ENCODE peak calls at places on chromosome 3, in ten cellular contexts. One of them, this sample, is unnamed.

GRCh38 chr3:55453871-55454496 is 33.1 kb downstream of the WNT5A start:
- DNase-seq in kidney tubule cell: no peak
- DNase-seq in stimulated activated CD4-positive, alpha-beta T cell treated with anti-CD3 and anti-CD28 coated beads, TNF-alpha, amount 100 ng/mL, for 1 hour: no peak
- DNase-seq in T-helper 9 cell: no peak
- DNase-seq in A549: no peak
- DNase-seq in HCT116: no peak
- DNase-seq in cerebellum: no peak
- DNase-seq in anterior cingulate cortex: no peak
- DNase-seq in naive B cell: no peak
- DNase-seq in NCI-H526 treated with DMSO at 0.1 percent for 48 hours: no peak
- DNase-seq in this sample: no peak

GRCh38 chr3:192905980-192906678 is 11.5 kb downstream of the MB21D2 start:
- DNase-seq in A549: no peak
- DNase-seq in naive B cell: no peak
- DNase-seq in HCT116: no peak
- DNase-seq in NCI-H526 treated with DMSO at 0.1 percent for 48 hours: no peak
- DNase-seq in stimulated activated CD4-positive, alpha-beta T cell treated with anti-CD3 and anti-CD28 coated beads, TNF-alpha, amount 100 ng/mL, for 1 hour: no peak
- DNase-seq in T-helper 9 cell: no peak
- DNase-seq in cerebellum: no peak
- DNase-seq in anterior cingulate cortex: no peak
- DNase-seq in kidney tubule cell: no peak
- DNase-seq in this sample: no peak

GRCh38 chr3:151346292-151346691 is 16.9 kb upstream of the P2RY13 start:
- DNase-seq in stimulated activated CD4-positive, alpha-beta T cell treated with anti-CD3 and anti-CD28 coated beads, TNF-alpha, amount 100 ng/mL, for 1 hour: no peak
- DNase-seq in A549: no peak
- DNase-seq in HCT116: no peak
- DNase-seq in naive B cell: no peak
- DNase-seq in NCI-H526 treated with DMSO at 0.1 percent for 48 hours: no peak
- DNase-seq in T-helper 9 cell: no peak
- DNase-seq in anterior cingulate cortex: no peak
- DNase-seq in kidney tubule cell: no peak
- DNase-seq in cerebellum: no peak
- DNase-seq in this sample: no peak

GRCh38 chr3:121883507-121883906 is 10.7 kb upstream of the SLC15A2 start:
- DNase-seq in anterior cingulate cortex: no peak
- DNase-seq in naive B cell: peak; percentile 3
- DNase-seq in T-helper 9 cell: no peak
- DNase-seq in HCT116: peak; percentile 18
- DNase-seq in stimulated activated CD4-positive, alpha-beta T cell treated with anti-CD3 and anti-CD28 coated beads, TNF-alpha, amount 100 ng/mL, for 1 hour: no peak
- DNase-seq in A549: peak; percentile 22
- DNase-seq in NCI-H526 treated with DMSO at 0.1 percent for 48 hours: no peak
- DNase-seq in cerebellum: no peak
- DNase-seq in kidney tubule cell: peak; percentile 33
- DNase-seq in this sample: peak; percentile 12

GRCh38 chr3:156837130-156837529 is 11.0 kb downstream of the LEKR1 start:
- DNase-seq in A549: no peak
- DNase-seq in cerebellum: no peak
- DNase-seq in HCT116: no peak
- DNase-seq in T-helper 9 cell: no peak
- DNase-seq in kidney tubule cell: peak; percentile 10
- DNase-seq in NCI-H526 treated with DMSO at 0.1 percent for 48 hours: no peak
- DNase-seq in naive B cell: no peak
- DNase-seq in stimulated activated CD4-positive, alpha-beta T cell treated with anti-CD3 and anti-CD28 coated beads, TNF-alpha, amount 100 ng/mL, for 1 hour: no peak
- DNase-seq in anterior cingulate cortex: no peak
- DNase-seq in this sample: no peak

GRCh38 chr3:141243295-141243707 is 11.7 kb downstream of the PXYLP1 start:
- DNase-seq in cerebellum: no peak
- DNase-seq in A549: no peak
- DNase-seq in naive B cell: no peak
- DNase-seq in T-helper 9 cell: no peak
- DNase-seq in HCT116: no peak
- DNase-seq in kidney tubule cell: peak; percentile 30
- DNase-seq in anterior cingulate cortex: no peak
- DNase-seq in NCI-H526 treated with DMSO at 0.1 percent for 48 hours: no peak
- DNase-seq in stimulated activated CD4-positive, alpha-beta T cell treated with anti-CD3 and anti-CD28 coated beads, TNF-alpha, amount 100 ng/mL, for 1 hour: no peak
- DNase-seq in this sample: no peak

GRCh38 chr3:176872771-176873209 is 324.5 kb downstream of the TBL1XR1 start:
- DNase-seq in anterior cingulate cortex: no peak
- DNase-seq in T-helper 9 cell: peak; percentile 28
- DNase-seq in stimulated activated CD4-positive, alpha-beta T cell treated with anti-CD3 and anti-CD28 coated beads, TNF-alpha, amount 100 ng/mL, for 1 hour: peak; percentile 10
- DNase-seq in kidney tubule cell: peak; percentile 58
- DNase-seq in cerebellum: no peak
- DNase-seq in A549: no peak
- DNase-seq in HCT116: peak; percentile 10
- DNase-seq in NCI-H526 treated with DMSO at 0.1 percent for 48 hours: peak; percentile 9
- DNase-seq in naive B cell: peak; percentile 38
- DNase-seq in this sample: peak; percentile 35

GRCh38 chr3:12044860-12045259 is 40.7 kb downstream of the SYN2 start:
- DNase-seq in HCT116: no peak
- DNase-seq in NCI-H526 treated with DMSO at 0.1 percent for 48 hours: no peak
- DNase-seq in stimulated activated CD4-positive, alpha-beta T cell treated with anti-CD3 and anti-CD28 coated beads, TNF-alpha, amount 100 ng/mL, for 1 hour: no peak
- DNase-seq in naive B cell: no peak
- DNase-seq in A549: no peak
- DNase-seq in cerebellum: no peak
- DNase-seq in T-helper 9 cell: no peak
- DNase-seq in kidney tubule cell: no peak
- DNase-seq in anterior cingulate cortex: no peak
- DNase-seq in this sample: no peak

GRCh38 chr3:155293518-155293917 is at the start of gene STRIT1:
- DNase-seq in HCT116: no peak
- DNase-seq in naive B cell: no peak
- DNase-seq in kidney tubule cell: no peak
- DNase-seq in stimulated activated CD4-positive, alpha-beta T cell treated with anti-CD3 and anti-CD28 coated beads, TNF-alpha, amount 100 ng/mL, for 1 hour: no peak
- DNase-seq in cerebellum: no peak
- DNase-seq in T-helper 9 cell: no peak
- DNase-seq in A549: no peak
- DNase-seq in NCI-H526 treated with DMSO at 0.1 percent for 48 hours: no peak
- DNase-seq in anterior cingulate cortex: no peak
- DNase-seq in this sample: no peak

GRCh38 chr3:54660599-54661210 is 267.2 kb downstream of the LRTM1 start:
- DNase-seq in anterior cingulate cortex: no peak
- DNase-seq in HCT116: no peak
- DNase-seq in NCI-H526 treated with DMSO at 0.1 percent for 48 hours: no peak
- DNase-seq in A549: no peak
- DNase-seq in cerebellum: no peak
- DNase-seq in kidney tubule cell: no peak
- DNase-seq in stimulated activated CD4-positive, alpha-beta T cell treated with anti-CD3 and anti-CD28 coated beads, TNF-alpha, amount 100 ng/mL, for 1 hour: no peak
- DNase-seq in naive B cell: no peak
- DNase-seq in T-helper 9 cell: no peak
- DNase-seq in this sample: no peak

GRCh38 chr3:186825294-186825821 is 17.2 kb upstream of the ADIPOQ start:
- DNase-seq in stimulated activated CD4-positive, alpha-beta T cell treated with anti-CD3 and anti-CD28 coated beads, TNF-alpha, amount 100 ng/mL, for 1 hour: no peak
- DNase-seq in cerebellum: peak; percentile 29
- DNase-seq in kidney tubule cell: peak; percentile 80
- DNase-seq in T-helper 9 cell: no peak
- DNase-seq in naive B cell: peak; percentile 18
- DNase-seq in HCT116: no peak
- DNase-seq in NCI-H526 treated with DMSO at 0.1 percent for 48 hours: no peak
- DNase-seq in A549: no peak
- DNase-seq in anterior cingulate cortex: no peak
- DNase-seq in this sample: no peak

GRCh38 chr3:193400304-193400703 is 21.8 kb upstream of the ATP13A5 start:
- DNase-seq in naive B cell: no peak
- DNase-seq in cerebellum: no peak
- DNase-seq in NCI-H526 treated with DMSO at 0.1 percent for 48 hours: no peak
- DNase-seq in kidney tubule cell: no peak
- DNase-seq in T-helper 9 cell: no peak
- DNase-seq in A549: no peak
- DNase-seq in anterior cingulate cortex: peak; percentile 15
- DNase-seq in stimulated activated CD4-positive, alpha-beta T cell treated with anti-CD3 and anti-CD28 coated beads, TNF-alpha, amount 100 ng/mL, for 1 hour: no peak
- DNase-seq in HCT116: no peak
- DNase-seq in this sample: no peak

GRCh38 chr3:119643094-119643493 is 17.3 kb downstream of the POPDC2 start:
- DNase-seq in anterior cingulate cortex: no peak
- DNase-seq in HCT116: no peak
- DNase-seq in kidney tubule cell: peak; percentile 20
- DNase-seq in stimulated activated CD4-positive, alpha-beta T cell treated with anti-CD3 and anti-CD28 coated beads, TNF-alpha, amount 100 ng/mL, for 1 hour: no peak
- DNase-seq in cerebellum: no peak
- DNase-seq in T-helper 9 cell: no peak
- DNase-seq in A549: no peak
- DNase-seq in NCI-H526 treated with DMSO at 0.1 percent for 48 hours: no peak
- DNase-seq in naive B cell: no peak
- DNase-seq in this sample: no peak

GRCh38 chr3:98188553-98188952 is 22.1 kb downstream of the OR5H15 start:
- DNase-seq in A549: no peak
- DNase-seq in anterior cingulate cortex: no peak
- DNase-seq in kidney tubule cell: peak; percentile 15
- DNase-seq in stimulated activated CD4-positive, alpha-beta T cell treated with anti-CD3 and anti-CD28 coated beads, TNF-alpha, amount 100 ng/mL, for 1 hour: no peak
- DNase-seq in HCT116: peak; percentile 7
- DNase-seq in NCI-H526 treated with DMSO at 0.1 percent for 48 hours: no peak
- DNase-seq in naive B cell: peak; percentile 3
- DNase-seq in cerebellum: no peak
- DNase-seq in T-helper 9 cell: no peak
- DNase-seq in this sample: peak; percentile 7

GRCh38 chr3:111047053-111047452 is 24.6 kb upstream of the NECTIN3 start:
- DNase-seq in A549: no peak
- DNase-seq in stimulated activated CD4-positive, alpha-beta T cell treated with anti-CD3 and anti-CD28 coated beads, TNF-alpha, amount 100 ng/mL, for 1 hour: no peak
- DNase-seq in naive B cell: no peak
- DNase-seq in cerebellum: no peak
- DNase-seq in kidney tubule cell: no peak
- DNase-seq in anterior cingulate cortex: no peak
- DNase-seq in NCI-H526 treated with DMSO at 0.1 percent for 48 hours: no peak
- DNase-seq in T-helper 9 cell: no peak
- DNase-seq in HCT116: no peak
- DNase-seq in this sample: no peak

GRCh38 chr3:153752405-153753027 is 368.7 kb upstream of the ARHGEF26 start:
- DNase-seq in HCT116: no peak
- DNase-seq in cerebellum: no peak
- DNase-seq in anterior cingulate cortex: no peak
- DNase-seq in A549: no peak
- DNase-seq in stimulated activated CD4-positive, alpha-beta T cell treated with anti-CD3 and anti-CD28 coated beads, TNF-alpha, amount 100 ng/mL, for 1 hour: no peak
- DNase-seq in naive B cell: no peak
- DNase-seq in NCI-H526 treated with DMSO at 0.1 percent for 48 hours: no peak
- DNase-seq in kidney tubule cell: peak; percentile 22
- DNase-seq in T-helper 9 cell: no peak
- DNase-seq in this sample: no peak

GRCh38 chr3:43892535-43892934 is 201.8 kb downstream of the ABHD5 start:
- DNase-seq in A549: no peak
- DNase-seq in anterior cingulate cortex: no peak
- DNase-seq in HCT116: no peak
- DNase-seq in naive B cell: peak; percentile 18
- DNase-seq in cerebellum: no peak
- DNase-seq in kidney tubule cell: peak; percentile 49
- DNase-seq in T-helper 9 cell: no peak
- DNase-seq in stimulated activated CD4-positive, alpha-beta T cell treated with anti-CD3 and anti-CD28 coated beads, TNF-alpha, amount 100 ng/mL, for 1 hour: no peak
- DNase-seq in NCI-H526 treated with DMSO at 0.1 percent for 48 hours: peak; percentile 52
- DNase-seq in this sample: peak; percentile 66

GRCh38 chr3:197348014-197348413 is 49.6 kb upstream of the DLG1 start:
- DNase-seq in kidney tubule cell: no peak
- DNase-seq in naive B cell: no peak
- DNase-seq in HCT116: no peak
- DNase-seq in T-helper 9 cell: no peak
- DNase-seq in cerebellum: no peak
- DNase-seq in NCI-H526 treated with DMSO at 0.1 percent for 48 hours: no peak
- DNase-seq in anterior cingulate cortex: no peak
- DNase-seq in stimulated activated CD4-positive, alpha-beta T cell treated with anti-CD3 and anti-CD28 coated beads, TNF-alpha, amount 100 ng/mL, for 1 hour: no peak
- DNase-seq in A549: no peak
- DNase-seq in this sample: no peak

GRCh38 chr3:129036234-129037092 is 24.1 kb upstream of the GP9 start:
- DNase-seq in cerebellum: no peak
- DNase-seq in stimulated activated CD4-positive, alpha-beta T cell treated with anti-CD3 and anti-CD28 coated beads, TNF-alpha, amount 100 ng/mL, for 1 hour: no peak
- DNase-seq in kidney tubule cell: no peak
- DNase-seq in A549: no peak
- DNase-seq in T-helper 9 cell: no peak
- DNase-seq in anterior cingulate cortex: no peak
- DNase-seq in NCI-H526 treated with DMSO at 0.1 percent for 48 hours: no peak
- DNase-seq in naive B cell: no peak
- DNase-seq in HCT116: no peak
- DNase-seq in this sample: no peak

GRCh38 chr3:59243476-59243875 is 193.7 kb upstream of the CFAP20DC start:
- DNase-seq in cerebellum: no peak
- DNase-seq in A549: no peak
- DNase-seq in anterior cingulate cortex: no peak
- DNase-seq in T-helper 9 cell: no peak
- DNase-seq in NCI-H526 treated with DMSO at 0.1 percent for 48 hours: no peak
- DNase-seq in stimulated activated CD4-positive, alpha-beta T cell treated with anti-CD3 and anti-CD28 coated beads, TNF-alpha, amount 100 ng/mL, for 1 hour: no peak
- DNase-seq in naive B cell: no peak
- DNase-seq in HCT116: no peak
- DNase-seq in kidney tubule cell: no peak
- DNase-seq in this sample: no peak

GRCh38 chr3:194270627-194271458 is 80.3 kb downstream of the CPN2 start:
- DNase-seq in T-helper 9 cell: no peak
- DNase-seq in cerebellum: peak; percentile 59
- DNase-seq in anterior cingulate cortex: peak; percentile 94
- DNase-seq in HCT116: peak; percentile 45
- DNase-seq in stimulated activated CD4-positive, alpha-beta T cell treated with anti-CD3 and anti-CD28 coated beads, TNF-alpha, amount 100 ng/mL, for 1 hour: no peak
- DNase-seq in kidney tubule cell: peak; percentile 69
- DNase-seq in A549: no peak
- DNase-seq in naive B cell: no peak
- DNase-seq in NCI-H526 treated with DMSO at 0.1 percent for 48 hours: no peak
- DNase-seq in this sample: no peak

GRCh38 chr3:37053337-37053736 is 60.0 kb downstream of the MLH1 start:
- DNase-seq in HCT116: no peak
- DNase-seq in NCI-H526 treated with DMSO at 0.1 percent for 48 hours: no peak
- DNase-seq in naive B cell: no peak
- DNase-seq in anterior cingulate cortex: no peak
- DNase-seq in A549: no peak
- DNase-seq in cerebellum: no peak
- DNase-seq in kidney tubule cell: no peak
- DNase-seq in T-helper 9 cell: no peak
- DNase-seq in stimulated activated CD4-positive, alpha-beta T cell treated with anti-CD3 and anti-CD28 coated beads, TNF-alpha, amount 100 ng/mL, for 1 hour: no peak
- DNase-seq in this sample: no peak

GRCh38 chr3:49032646-49033304 is 3.6 kb upstream of the IMPDH2 start:
- DNase-seq in A549: no peak
- DNase-seq in kidney tubule cell: peak; percentile 52
- DNase-seq in naive B cell: no peak
- DNase-seq in NCI-H526 treated with DMSO at 0.1 percent for 48 hours: no peak
- DNase-seq in anterior cingulate cortex: no peak
- DNase-seq in stimulated activated CD4-positive, alpha-beta T cell treated with anti-CD3 and anti-CD28 coated beads, TNF-alpha, amount 100 ng/mL, for 1 hour: no peak
- DNase-seq in HCT116: no peak
- DNase-seq in T-helper 9 cell: no peak
- DNase-seq in cerebellum: no peak
- DNase-seq in this sample: no peak

GRCh38 chr3:24145981-24146822 is 201.1 kb downstream of the NR1D2 start:
- DNase-seq in A549: peak; percentile 53
- DNase-seq in stimulated activated CD4-positive, alpha-beta T cell treated with anti-CD3 and anti-CD28 coated beads, TNF-alpha, amount 100 ng/mL, for 1 hour: no peak
- DNase-seq in T-helper 9 cell: no peak
- DNase-seq in HCT116: no peak
- DNase-seq in naive B cell: no peak
- DNase-seq in cerebellum: no peak
- DNase-seq in NCI-H526 treated with DMSO at 0.1 percent for 48 hours: no peak
- DNase-seq in anterior cingulate cortex: no peak
- DNase-seq in kidney tubule cell: peak; percentile 59
- DNase-seq in this sample: no peak

GRCh38 chr3:156176048-156176447 is 55.7 kb downstream of the KCNAB1 start:
- DNase-seq in anterior cingulate cortex: no peak
- DNase-seq in cerebellum: no peak
- DNase-seq in A549: no peak
- DNase-seq in T-helper 9 cell: no peak
- DNase-seq in stimulated activated CD4-positive, alpha-beta T cell treated with anti-CD3 and anti-CD28 coated beads, TNF-alpha, amount 100 ng/mL, for 1 hour: no peak
- DNase-seq in HCT116: no peak
- DNase-seq in kidney tubule cell: no peak
- DNase-seq in naive B cell: no peak
- DNase-seq in NCI-H526 treated with DMSO at 0.1 percent for 48 hours: no peak
- DNase-seq in this sample: no peak

GRCh38 chr3:61946925-61947324 is 385.6 kb downstream of the PTPRG start:
- DNase-seq in stimulated activated CD4-positive, alpha-beta T cell treated with anti-CD3 and anti-CD28 coated beads, TNF-alpha, amount 100 ng/mL, for 1 hour: no peak
- DNase-seq in HCT116: no peak
- DNase-seq in T-helper 9 cell: no peak
- DNase-seq in A549: no peak
- DNase-seq in NCI-H526 treated with DMSO at 0.1 percent for 48 hours: no peak
- DNase-seq in anterior cingulate cortex: no peak
- DNase-seq in kidney tubule cell: no peak
- DNase-seq in naive B cell: no peak
- DNase-seq in cerebellum: no peak
- DNase-seq in this sample: no peak

GRCh38 chr3:114939920-114940319 is 207.2 kb downstream of the ZBTB20 start:
- DNase-seq in T-helper 9 cell: no peak
- DNase-seq in HCT116: no peak
- DNase-seq in A549: no peak
- DNase-seq in NCI-H526 treated with DMSO at 0.1 percent for 48 hours: no peak
- DNase-seq in cerebellum: no peak
- DNase-seq in kidney tubule cell: no peak
- DNase-seq in naive B cell: no peak
- DNase-seq in anterior cingulate cortex: no peak
- DNase-seq in stimulated activated CD4-positive, alpha-beta T cell treated with anti-CD3 and anti-CD28 coated beads, TNF-alpha, amount 100 ng/mL, for 1 hour: no peak
- DNase-seq in this sample: no peak

GRCh38 chr3:121642601-121643314 is 17.9 kb downstream of the HCLS1 start:
- DNase-seq in cerebellum: no peak
- DNase-seq in A549: no peak
- DNase-seq in kidney tubule cell: no peak
- DNase-seq in stimulated activated CD4-positive, alpha-beta T cell treated with anti-CD3 and anti-CD28 coated beads, TNF-alpha, amount 100 ng/mL, for 1 hour: no peak
- DNase-seq in naive B cell: no peak
- DNase-seq in anterior cingulate cortex: no peak
- DNase-seq in T-helper 9 cell: no peak
- DNase-seq in NCI-H526 treated with DMSO at 0.1 percent for 48 hours: no peak
- DNase-seq in HCT116: no peak
- DNase-seq in this sample: no peak